ENCODE peak calls at places on chromosomes 7 and 10, in nine cellular contexts. O, N, X, B, E, G, D, K and W are unnamed samples.

GRCh38 chr10:5583525-5584175 is 58.9 kb downstream of the CALML3 start:
- DNase-seq in O (no peak), N (no peak), X (peak; percentile 81), B (no peak), E (peak; percentile 84), G (peak; percentile 96), D (peak; percentile 75), K (peak; percentile 99), W (peak; percentile 92)

GRCh38 chr7:35848728-35849127 is 47.9 kb downstream of the SEPTIN7 start:
- DNase-seq in O (no peak), N (no peak), X (no peak), B (no peak), E (no peak), G (no peak), D (peak; percentile 44), K (no peak), W (peak; percentile 94)

GRCh38 chr10:104895541-104895940 is 254.5 kb downstream of the SORCS3 start:
- DNase-seq in O (no peak), N (no peak), X (no peak), B (no peak), E (no peak), G (no peak), D (no peak), K (no peak), W (no peak)

GRCh38 chr7:16695621-16696237 is 49.7 kb downstream of the BZW2 start:
- DNase-seq in O (no peak), N (no peak), X (peak; percentile 51), B (peak; percentile 25), E (no peak), G (peak; percentile 4), D (no peak), K (peak; percentile 29), W (peak; percentile 78)

GRCh38 chr10:114801411-114801813 is 20.2 kb upstream of the FHIP2A start:
- DNase-seq in O (no peak), N (no peak), X (no peak), B (no peak), E (no peak), G (no peak), D (no peak), K (no peak), W (no peak)

GRCh38 chr7:3673524-3673923 is 372.5 kb downstream of the SDK1 start:
- DNase-seq in O (peak; percentile 17), N (no peak), X (no peak), B (no peak), E (peak; percentile 66), G (no peak), D (no peak), K (peak; percentile 54), W (peak; percentile 67)

GRCh38 chr10:4407783-4408182 is 418.2 kb upstream of the AKR1E2 start:
- DNase-seq in O (no peak), N (no peak), X (no peak), B (no peak), E (no peak), G (no peak), D (no peak), K (no peak), W (no peak)

GRCh38 chr7:88668591-88668990 is 90.9 kb upstream of the ZNF804B start:
- DNase-seq in O (no peak), N (no peak), X (peak; percentile 45), B (no peak), E (no peak), G (no peak), D (no peak), K (no peak), W (peak; percentile 18)

GRCh38 chr7:67377939-67378862 is 381.6 kb downstream of the TYW1 start:
- DNase-seq in O (peak; percentile 61), N (peak; percentile 75), X (peak; percentile 94), B (peak; percentile 64), E (peak; percentile 92), G (peak; percentile 76), D (peak; percentile 58), K (peak; percentile 96), W (peak; percentile 83)

GRCh38 chr10:121418126-121418777 is 180.0 kb downstream of the FGFR2 start:
- DNase-seq in O (no peak), N (no peak), X (no peak), B (no peak), E (no peak), G (no peak), D (no peak), K (no peak), W (no peak)

GRCh38 chr10:21502371-21502765 is 23.1 kb downstream of the SKIDA1 start:
- DNase-seq in O (no peak), N (no peak), X (no peak), B (no peak), E (no peak), G (no peak), D (no peak), K (no peak), W (no peak)

GRCh38 chr7:8442295-8442813 is 8.9 kb downstream of the NXPH1 start:
- DNase-seq in O (no peak), N (no peak), X (no peak), B (no peak), E (no peak), G (no peak), D (no peak), K (peak; percentile 55), W (no peak)

GRCh38 chr10:84588971-84589370 is 260.6 kb downstream of the CCSER2 start:
- DNase-seq in O (no peak), N (no peak), X (no peak), B (no peak), E (no peak), G (no peak), D (no peak), K (no peak), W (no peak)

GRCh38 chr7:117322741-117323584 is at the start of gene WNT2:
- DNase-seq in O (no peak), N (peak; percentile 77), X (peak; percentile 31), B (no peak), E (peak; percentile 30), G (no peak), D (no peak), K (peak; percentile 33), W (peak; percentile 48)

GRCh38 chr10:80158598-80159127 is 26.1 kb downstream of the PLAC9 start:
- DNase-seq in O (no peak), N (peak; percentile 90), X (peak; percentile 66), B (no peak), E (no peak), G (no peak), D (no peak), K (peak; percentile 47), W (peak; percentile 89)

GRCh38 chr10:70323697-70324340 is 40.0 kb upstream of the NPFFR1 start:
- DNase-seq in O (no peak), N (no peak), X (peak; percentile 5), B (no peak), E (peak; percentile 73), G (no peak), D (no peak), K (peak; percentile 48), W (peak; percentile 60)

GRCh38 chr7:29879609-29880008 is 73.3 kb downstream of the WIPF3 start:
- DNase-seq in O (no peak), N (no peak), X (no peak), B (no peak), E (no peak), G (no peak), D (no peak), K (no peak), W (no peak)

GRCh38 chr10:28302668-28303488 is at the start of gene MPP7:
- DNase-seq in O (peak; percentile 97), N (peak; percentile 98), X (peak; percentile 90), B (peak; percentile 92), E (peak; percentile 99), G (peak; percentile 94), D (peak; percentile 98), K (peak; percentile 99), W (peak; percentile 85)

GRCh38 chr7:150738092-150739044 is 1.1 kb downstream of the GIMAP5 start:
- DNase-seq in O (no peak), N (no peak), X (no peak), B (no peak), E (no peak), G (no peak), D (no peak), K (no peak), W (no peak)

GRCh38 chr7:67659066-67659465 is 662.4 kb downstream of the TYW1 start:
- DNase-seq in O (no peak), N (no peak), X (no peak), B (no peak), E (no peak), G (no peak), D (no peak), K (no peak), W (no peak)

GRCh38 chr10:123455861-123456260 is 210.3 kb upstream of the GPR26 start:
- DNase-seq in O (no peak), N (no peak), X (no peak), B (no peak), E (no peak), G (no peak), D (no peak), K (no peak), W (no peak)

GRCh38 chr10:104488046-104488832 is 134.6 kb downstream of the CFAP58 start:
- DNase-seq in O (no peak), N (no peak), X (no peak), B (no peak), E (no peak), G (no peak), D (no peak), K (no peak), W (no peak)

GRCh38 chr7:42107484-42107883 is 129.5 kb downstream of the GLI3 start:
- DNase-seq in O (no peak), N (no peak), X (no peak), B (no peak), E (peak; percentile 66), G (no peak), D (no peak), K (peak; percentile 88), W (no peak)

GRCh38 chr7:79403879-79404278 is 49.6 kb downstream of the MAGI2 start:
- DNase-seq in O (no peak), N (no peak), X (peak; percentile 70), B (no peak), E (no peak), G (no peak), D (no peak), K (no peak), W (peak; percentile 80)

GRCh38 chr10:3740157-3740871 is 44.7 kb downstream of the KLF6 start:
- DNase-seq in O (no peak), N (no peak), X (no peak), B (peak; percentile 18), E (no peak), G (no peak), D (no peak), K (no peak), W (no peak)

GRCh38 chr7:91089382-91089963 is 174.8 kb upstream of the FZD1 start:
- DNase-seq in O (no peak), N (no peak), X (peak; percentile 62), B (peak; percentile 7), E (no peak), G (peak; percentile 52), D (peak; percentile 42), K (no peak), W (peak; percentile 62)

GRCh38 chr7:17298102-17298839 is at the start of gene AHR:
- DNase-seq in O (peak; percentile 92), N (peak; percentile 95), X (peak; percentile 86), B (peak; percentile 80), E (peak; percentile 90), G (peak; percentile 85), D (peak; percentile 89), K (peak; percentile 71), W (peak; percentile 84)

GRCh38 chr7:90663176-90663575 is 67.1 kb downstream of the CDK14 start:
- DNase-seq in O (no peak), N (no peak), X (no peak), B (no peak), E (no peak), G (no peak), D (no peak), K (no peak), W (no peak)

GRCh38 chr10:58579011-58579655 is 66.5 kb downstream of the BICC1 start:
- DNase-seq in O (no peak), N (no peak), X (no peak), B (no peak), E (no peak), G (no peak), D (no peak), K (peak; percentile 7), W (no peak)

GRCh38 chr10:89351402-89352038 is 23.7 kb downstream of the IFIT3 start:
- DNase-seq in O (no peak), N (no peak), X (no peak), B (no peak), E (no peak), G (no peak), D (no peak), K (no peak), W (no peak)